ENCODE peak calls at places on chromosomes 2 and 18, in six cellular contexts. Z is small intestine; F is lower lobe of right lung; D is psoas muscle; A is CD4-positive, alpha-beta memory T cell; W is Peyer's patch. L is an unnamed sample.
A peak's percentile ranks its signal among the peaks of the same experiment; 100 is the strongest.

GRCh38 chr2:1600191-1601063 is 143.9 kb downstream of the PXDN start:
- DNase-seq in Z (no peak), F (no peak), D (peak; percentile 77), A (no peak), W (no peak), L (no peak)

GRCh38 chr2:178517496-178517895 is 37.2 kb downstream of the PLEKHA3 start:
- DNase-seq in Z (no peak), F (no peak), D (no peak), A (no peak), W (no peak), L (no peak)

GRCh38 chr2:239249781-239250180 is 151.0 kb downstream of the HDAC4 start:
- DNase-seq in Z (no peak), F (peak; percentile 73), D (peak; percentile 86), A (no peak), W (peak; percentile 76), L (peak; percentile 29)

GRCh38 chr2:98654702-98655488 is 46.5 kb downstream of the UNC50 start:
- DNase-seq in Z (no peak), F (no peak), D (no peak), A (peak; percentile 61), W (peak; percentile 50), L (no peak)

GRCh38 chr18:25921677-25922421 is 168.6 kb downstream of the SS18 start:
- DNase-seq in Z (peak; percentile 42), F (no peak), D (no peak), A (peak; percentile 37), W (peak; percentile 55), L (no peak)

GRCh38 chr2:230318190-230319121 is 8.5 kb upstream of the SP140L start:
- DNase-seq in Z (peak; percentile 3), F (no peak), D (no peak), A (peak; percentile 26), W (no peak), L (no peak)

GRCh38 chr2:112658301-112658700 is 12.6 kb downstream of the SLC20A1 start:
- DNase-seq in Z (no peak), F (no peak), D (no peak), A (no peak), W (no peak), L (no peak)

GRCh38 chr2:113370478-113371091 is 66.9 kb upstream of the ZNG1B start:
- DNase-seq in Z (peak; percentile 83), F (peak; percentile 69), D (peak; percentile 70), A (peak; percentile 70), W (peak; percentile 86), L (no peak)

GRCh38 chr2:15561574-15562344 is 625 bp upstream of the NBAS start:
- DNase-seq in Z (peak; percentile 74), F (no peak), D (no peak), A (peak; percentile 45), W (peak; percentile 56), L (peak; percentile 21)

GRCh38 chr2:161844845-161845244 is 220.6 kb downstream of the SLC4A10 start:
- DNase-seq in Z (no peak), F (no peak), D (no peak), A (no peak), W (no peak), L (no peak)

GRCh38 chr2:106894545-106894944 is 8.6 kb upstream of the ST6GAL2 start:
- DNase-seq in Z (no peak), F (no peak), D (no peak), A (no peak), W (no peak), L (no peak)

GRCh38 chr18:79954791-79955190 is 3.3 kb upstream of the SLC66A2 start:
- DNase-seq in Z (no peak), F (peak; percentile 56), D (no peak), A (no peak), W (peak; percentile 45), L (no peak)

GRCh38 chr2:19569300-19569791 is 210.9 kb upstream of the OSR1 start:
- DNase-seq in Z (peak; percentile 20), F (no peak), D (no peak), A (no peak), W (no peak), L (no peak)

GRCh38 chr2:53422979-53423378 is 344.6 kb upstream of the CHAC2 start:
- DNase-seq in Z (peak; percentile 40), F (no peak), D (no peak), A (no peak), W (peak; percentile 47), L (no peak)

GRCh38 chr2:84865181-84865783 is 15.6 kb downstream of the TRABD2A start:
- DNase-seq in Z (peak; percentile 39), F (no peak), D (no peak), A (peak; percentile 64), W (no peak), L (no peak)

GRCh38 chr2:85796549-85797262 is 42.9 kb downstream of the ATOH8 start:
- DNase-seq in Z (no peak), F (no peak), D (peak; percentile 63), A (no peak), W (peak; percentile 42), L (peak; percentile 71)

GRCh38 chr18:63216911-63217311 is 102.7 kb downstream of the BCL2 start:
- DNase-seq in Z (no peak), F (no peak), D (no peak), A (peak; percentile 50), W (no peak), L (no peak)

GRCh38 chr2:235458839-235459273 is 35.0 kb upstream of the AGAP1 start:
- DNase-seq in Z (no peak), F (peak; percentile 64), D (no peak), A (no peak), W (no peak), L (no peak)

GRCh38 chr18:74137920-74138538 is 9.6 kb downstream of the FBXO15 start:
- DNase-seq in Z (no peak), F (no peak), D (no peak), A (no peak), W (no peak), L (no peak)

GRCh38 chr2:104702026-104702425 is 151.9 kb upstream of the POU3F3 start:
- DNase-seq in Z (no peak), F (no peak), D (no peak), A (no peak), W (no peak), L (no peak)

GRCh38 chr2:12203528-12203927 is 457.1 kb downstream of the LPIN1 start:
- DNase-seq in Z (no peak), F (no peak), D (no peak), A (no peak), W (no peak), L (no peak)

GRCh38 chr18:48581206-48581605 is 42.4 kb downstream of the CTIF start:
- DNase-seq in Z (no peak), F (no peak), D (no peak), A (no peak), W (no peak), L (no peak)

GRCh38 chr2:122707224-122707824 is 951.9 kb downstream of the TSN start:
- DNase-seq in Z (no peak), F (no peak), D (no peak), A (no peak), W (no peak), L (no peak)

GRCh38 chr2:137937778-137938177 is 26.5 kb upstream of the HNMT start:
- DNase-seq in Z (no peak), F (no peak), D (no peak), A (no peak), W (no peak), L (no peak)

GRCh38 chr2:198490748-198491147 is 686.4 kb downstream of the PLCL1 start:
- DNase-seq in Z (no peak), F (no peak), D (no peak), A (no peak), W (no peak), L (no peak)

GRCh38 chr18:24497052-24497754 is 36.8 kb downstream of the HRH4 start:
- DNase-seq in Z (no peak), F (no peak), D (no peak), A (no peak), W (no peak), L (no peak)

GRCh38 chr2:15965564-15966019 is 25.2 kb downstream of the MYCN start:
- DNase-seq in Z (no peak), F (no peak), D (no peak), A (peak; percentile 26), W (peak; percentile 31), L (no peak)

GRCh38 chr2:104521247-104521646 is 332.7 kb upstream of the POU3F3 start:
- DNase-seq in Z (no peak), F (no peak), D (no peak), A (no peak), W (no peak), L (no peak)

GRCh38 chr2:182715121-182715895 is 749 bp upstream of the DNAJC10 start:
- DNase-seq in Z (peak; percentile 27), F (no peak), D (no peak), A (no peak), W (no peak), L (no peak)

GRCh38 chr2:38554973-38555595 is 47.6 kb downstream of the HNRNPLL start:
- DNase-seq in Z (no peak), F (no peak), D (no peak), A (no peak), W (no peak), L (no peak)

GRCh38 chr2:100216015-100216414 is 73.6 kb upstream of the AFF3 start:
- DNase-seq in Z (no peak), F (no peak), D (no peak), A (no peak), W (no peak), L (no peak)
- H3K27ac ChIP-seq in Z (no peak overlapping the region), F (no peak overlapping the region), D (no peak overlapping the region), A (no peak overlapping the region), W (no peak overlapping the region), L (no peak overlapping the region)

GRCh38 chr2:47021301-47022009 is 105.8 kb upstream of the MCFD2 start:
- DNase-seq in Z (no peak), F (no peak), D (no peak), A (no peak), W (no peak), L (no peak)
- H3K27ac ChIP-seq in Z (no peak overlapping the region), F (no peak overlapping the region), D (peak overlapping the region; percentile 50), A (no peak overlapping the region), W (no peak overlapping the region), L (peak overlapping the region; percentile 72)

DNA sequence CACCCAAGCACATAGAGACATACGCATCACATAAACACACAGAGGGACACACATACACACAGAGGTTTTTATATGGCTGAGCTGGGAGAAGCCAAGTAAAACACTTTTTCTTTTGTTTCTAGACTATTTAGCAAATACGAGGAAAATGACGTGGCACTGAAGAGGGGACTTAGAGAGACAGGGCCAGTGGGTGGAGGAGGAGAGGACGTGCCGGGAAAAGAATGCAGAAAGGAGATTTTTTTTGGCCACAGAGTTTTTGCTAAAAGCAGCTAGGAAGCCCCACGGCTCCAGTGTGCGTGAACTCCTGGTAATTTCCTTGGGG is 168.5 kb upstream of the KLF7 start:
- DNase-seq in Z (no peak), F (no peak), D (no peak), A (no peak), W (no peak), L (no peak)
- H3K27ac ChIP-seq in Z (no peak overlapping the region), F (peak overlapping the region; percentile 82), D (peak overlapping the region; percentile 44), A (no peak overlapping the region), W (peak overlapping the region; percentile 70), L (no peak overlapping the region)

GRCh38 chr2:55926974-55927373 is 3.4 kb upstream of the EFEMP1 start:
- DNase-seq in Z (no peak), F (no peak), D (no peak), A (no peak), W (no peak), L (no peak)

GRCh38 chr2:55922488-55922887 is 1.1 kb downstream of the EFEMP1 start:
- DNase-seq in Z (no peak), F (no peak), D (no peak), A (no peak), W (no peak), L (no peak)

GRCh38 chr2:55926246-55926645 is 2.7 kb upstream of the EFEMP1 start:
- DNase-seq in Z (no peak), F (no peak), D (no peak), A (no peak), W (no peak), L (no peak)

GRCh38 chr2:55923978-55924325 is 370 bp upstream of the EFEMP1 start:
- DNase-seq in Z (no peak), F (no peak), D (no peak), A (no peak), W (no peak), L (no peak)

GRCh38 chr2:55923091-55923977 is at the start of gene EFEMP1:
- DNase-seq in Z (no peak), F (peak; percentile 82), D (peak; percentile 72), A (no peak), W (peak; percentile 56), L (no peak)
- H3K27ac ChIP-seq in Z (no peak within 1 kb of the TSS), F (peak within 1 kb of the TSS; percentile 70), D (no peak within 1 kb of the TSS), A (no peak within 1 kb of the TSS), W (peak within 1 kb of the TSS; percentile 60), L (peak within 1 kb of the TSS; percentile 47)